ENCODE peak calls at places on chromosomes 3 and 15, in eight cellular contexts. H, A, I, T, K, W, L and E are unnamed samples.

GRCh38 chr15:92097473-92098178 is 244.1 kb downstream of the SLCO3A1 start:
- DNase-seq in H (peak), A (no peak), I (peak), T (peak), K (peak), W (peak), L (peak), E (peak)

GRCh38 chr15:95884276-95884675 is 446.2 kb upstream of the NR2F2 start:
- DNase-seq in H (no peak), A (no peak), I (no peak), T (no peak), K (peak), W (no peak), L (no peak), E (no peak)

GRCh38 chr3:16067837-16068471 is 106.5 kb upstream of the GALNT15 start:
- DNase-seq in H (no peak), A (peak), I (no peak), T (no peak), K (no peak), W (no peak), L (peak), E (no peak)

GRCh38 chr3:124772081-124772831 is 42.0 kb downstream of the UMPS start:
- DNase-seq in H (no peak), A (no peak), I (peak), T (no peak), K (no peak), W (peak), L (peak), E (no peak)

GRCh38 chr3:123353852-123354238 is 95.0 kb downstream of the ADCY5 start:
- DNase-seq in H (no peak), A (no peak), I (no peak), T (no peak), K (no peak), W (no peak), L (peak), E (no peak)

GRCh38 chr15:94164202-94164807 is 67.1 kb upstream of the MCTP2 start:
- DNase-seq in H (peak), A (no peak), I (peak), T (no peak), K (peak), W (peak), L (peak), E (peak)

GRCh38 chr3:66303556-66303955 is 82.8 kb downstream of the SLC25A26 start:
- DNase-seq in H (no peak), A (no peak), I (no peak), T (no peak), K (no peak), W (no peak), L (no peak), E (no peak)

GRCh38 chr3:169668957-169669681 is 5.6 kb upstream of the MECOM start:
- DNase-seq in H (peak), A (peak), I (peak), T (peak), K (peak), W (peak), L (peak), E (peak)

GRCh38 chr3:164806188-164806587 is 272.1 kb downstream of the SI start:
- DNase-seq in H (no peak), A (no peak), I (no peak), T (no peak), K (peak), W (no peak), L (no peak), E (no peak)

GRCh38 chr3:194023501-194024280 is 112.3 kb upstream of the HES1 start:
- DNase-seq in H (no peak), A (no peak), I (no peak), T (no peak), K (no peak), W (no peak), L (no peak), E (no peak)

GRCh38 chr3:164851905-164852304 is 226.4 kb downstream of the SI start:
- DNase-seq in H (no peak), A (no peak), I (no peak), T (no peak), K (no peak), W (no peak), L (no peak), E (no peak)

GRCh38 chr15:29322407-29322806 is 52.8 kb upstream of the NSMCE3 start:
- DNase-seq in H (no peak), A (no peak), I (peak), T (no peak), K (no peak), W (peak), L (peak), E (no peak)

GRCh38 chr3:171933441-171933840 is 90.3 kb downstream of the TMEM212 start:
- DNase-seq in H (no peak), A (no peak), I (no peak), T (no peak), K (no peak), W (no peak), L (no peak), E (no peak)

GRCh38 chr3:87742250-87742649 is 316.6 kb downstream of the CGGBP1 start:
- DNase-seq in H (no peak), A (no peak), I (no peak), T (no peak), K (no peak), W (no peak), L (no peak), E (no peak)

GRCh38 chr15:74787251-74788041 is 5.6 kb downstream of the CSK start:
- DNase-seq in H (peak), A (no peak), I (peak), T (peak), K (peak), W (peak), L (peak), E (peak)

GRCh38 chr3:25889132-25889917 is 99.4 kb downstream of the OXSM start:
- DNase-seq in H (peak), A (no peak), I (no peak), T (no peak), K (peak), W (no peak), L (peak), E (no peak)

GRCh38 chr3:52439426-52440248 is 5.3 kb downstream of the SEMA3G start:
- DNase-seq in H (no peak), A (no peak), I (no peak), T (no peak), K (no peak), W (peak), L (no peak), E (no peak)

GRCh38 chr15:27418729-27419128 is 447.7 kb downstream of the GABRG3 start:
- DNase-seq in H (peak), A (no peak), I (no peak), T (no peak), K (peak), W (peak), L (no peak), E (no peak)

GRCh38 chr15:75051161-75051560 is 27.8 kb downstream of the PPCDC start:
- DNase-seq in H (no peak), A (no peak), I (peak), T (no peak), K (no peak), W (no peak), L (no peak), E (no peak)

GRCh38 chr3:11522953-11523792 is 120.5 kb downstream of the VGLL4 start:
- DNase-seq in H (no peak), A (no peak), I (no peak), T (no peak), K (no peak), W (no peak), L (peak), E (no peak)

GRCh38 chr3:105876745-105877624 is 8.2 kb upstream of the CBLB start:
- DNase-seq in H (no peak), A (no peak), I (no peak), T (no peak), K (no peak), W (no peak), L (no peak), E (no peak)

GRCh38 chr15:63663906-63664305 is 66.7 kb downstream of the FBXL22 start:
- DNase-seq in H (no peak), A (no peak), I (no peak), T (no peak), K (no peak), W (no peak), L (peak), E (no peak)

GRCh38 chr15:51982013-51982769 is 10.6 kb upstream of the LEO1 start:
- DNase-seq in H (peak), A (peak), I (peak), T (peak), K (peak), W (peak), L (peak), E (peak)

GRCh38 chr3:134079111-134079531 is 49.4 kb upstream of the SLCO2A1 start:
- DNase-seq in H (no peak), A (peak), I (no peak), T (no peak), K (no peak), W (no peak), L (no peak), E (peak)

GRCh38 chr3:181008796-181009195 is 19.3 kb upstream of the DNAJC19 start:
- DNase-seq in H (no peak), A (no peak), I (no peak), T (no peak), K (no peak), W (no peak), L (no peak), E (no peak)

GRCh38 chr3:122258757-122259371 is 66.2 kb upstream of the CSTA start:
- DNase-seq in H (peak), A (peak), I (peak), T (peak), K (peak), W (peak), L (peak), E (peak)

DNA sequence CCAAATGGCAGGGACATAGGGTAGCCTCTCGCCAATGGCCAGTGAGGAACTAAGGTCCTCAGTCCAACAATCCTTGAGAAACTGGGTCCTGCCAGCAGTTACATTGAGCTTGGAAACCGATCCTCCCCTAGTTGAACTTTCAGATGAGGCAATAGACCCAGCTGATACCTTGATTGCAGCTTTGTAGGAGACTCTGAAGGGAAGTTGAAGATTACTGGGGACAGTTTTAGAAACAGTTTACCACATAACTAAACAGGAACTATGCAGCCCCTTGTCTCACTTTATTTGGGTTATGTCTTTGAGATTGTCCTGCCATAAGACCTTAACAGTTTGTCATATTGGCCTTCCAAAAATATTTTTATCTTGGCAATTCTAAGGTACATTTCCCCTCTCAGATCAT is 304.1 kb upstream of the TBC1D5 start:
- DNase-seq in H (no peak), A (no peak), I (no peak), T (no peak), K (no peak), W (no peak), L (no peak), E (no peak)
- H3K4me2 ChIP-seq in H (no peak), A (no peak), I (no peak), T (no peak), K (no peak), W (no peak), L (no peak), E (no peak)

GRCh38 chr3:115498898-115499297 is 124.4 kb upstream of the GAP43 start:
- DNase-seq in H (no peak), A (no peak), I (no peak), T (no peak), K (no peak), W (no peak), L (no peak), E (no peak)

GRCh38 chr3:115500795-115501194 is 122.5 kb upstream of the GAP43 start:
- DNase-seq in H (no peak), A (no peak), I (no peak), T (no peak), K (no peak), W (no peak), L (no peak), E (no peak)

GRCh38 chr3:115498421-115498820 is 124.9 kb upstream of the GAP43 start:
- DNase-seq in H (no peak), A (no peak), I (no peak), T (no peak), K (no peak), W (no peak), L (no peak), E (no peak)

DNA sequence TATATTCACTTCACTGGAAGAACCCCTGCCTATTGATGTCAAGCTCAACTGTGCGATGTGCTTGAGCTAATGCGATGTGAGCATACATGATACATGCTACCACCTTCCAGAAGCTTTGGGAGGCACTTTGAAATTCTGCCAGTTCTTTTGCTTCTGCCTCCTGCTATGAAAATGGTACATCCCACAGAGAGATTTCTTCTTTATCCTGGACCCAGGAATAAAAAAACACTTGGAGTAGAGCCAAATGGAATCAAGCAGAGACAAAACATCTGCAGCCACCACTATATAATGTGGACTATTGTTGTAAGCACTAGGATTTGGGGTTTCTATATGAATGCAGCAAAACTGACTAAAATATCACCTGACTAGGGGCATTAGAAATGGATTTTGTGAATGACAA is 119.9 kb upstream of the GAP43 start:
- DNase-seq in H (no peak), A (no peak), I (peak), T (no peak), K (no peak), W (no peak), L (no peak), E (no peak)
- H3K4me2 ChIP-seq in H (no peak), A (no peak), I (no peak), T (no peak), K (no peak), W (no peak), L (no peak), E (no peak)

GRCh38 chr3:167728631-167729335 is 5.9 kb downstream of the PDCD10 start:
- DNase-seq in H (no peak), A (no peak), I (no peak), T (no peak), K (no peak), W (no peak), L (no peak), E (no peak)
- H3K4me2 ChIP-seq in H (no peak), A (no peak), I (no peak), T (peak), K (no peak), W (no peak), L (no peak), E (no peak)

GRCh38 chr15:55742498-55742926 is 440 bp downstream of the PRTG start:
- DNase-seq in H (no peak), A (no peak), I (peak), T (peak), K (peak), W (peak), L (peak), E (no peak)

GRCh38 chr15:55741592-55742497 is 1.1 kb downstream of the PRTG start:
- DNase-seq in H (peak), A (no peak), I (no peak), T (peak), K (peak), W (peak), L (no peak), E (peak)

GRCh38 chr15:55739641-55740040 is 3.3 kb downstream of the PRTG start:
- DNase-seq in H (no peak), A (no peak), I (no peak), T (no peak), K (no peak), W (no peak), L (no peak), E (no peak)

GRCh38 chr15:55740479-55740878 is 2.5 kb downstream of the PRTG start:
- DNase-seq in H (no peak), A (no peak), I (no peak), T (no peak), K (no peak), W (no peak), L (no peak), E (no peak)

GRCh38 chr15:55740981-55741591 is 1.9 kb downstream of the PRTG start:
- DNase-seq in H (no peak), A (no peak), I (no peak), T (no peak), K (no peak), W (no peak), L (no peak), E (no peak)
- H3K4me2 ChIP-seq in H (peak), A (peak), I (peak), T (peak), K (peak), W (peak), L (peak), E (peak)

GRCh38 chr3:127150915-127151564 is 41.9 kb upstream of the PRR23E start:
- DNase-seq in H (no peak), A (no peak), I (no peak), T (no peak), K (no peak), W (no peak), L (no peak), E (no peak)
- H3K4me2 ChIP-seq in H (no peak), A (no peak), I (no peak), T (no peak), K (no peak), W (no peak), L (no peak), E (no peak)

DNA sequence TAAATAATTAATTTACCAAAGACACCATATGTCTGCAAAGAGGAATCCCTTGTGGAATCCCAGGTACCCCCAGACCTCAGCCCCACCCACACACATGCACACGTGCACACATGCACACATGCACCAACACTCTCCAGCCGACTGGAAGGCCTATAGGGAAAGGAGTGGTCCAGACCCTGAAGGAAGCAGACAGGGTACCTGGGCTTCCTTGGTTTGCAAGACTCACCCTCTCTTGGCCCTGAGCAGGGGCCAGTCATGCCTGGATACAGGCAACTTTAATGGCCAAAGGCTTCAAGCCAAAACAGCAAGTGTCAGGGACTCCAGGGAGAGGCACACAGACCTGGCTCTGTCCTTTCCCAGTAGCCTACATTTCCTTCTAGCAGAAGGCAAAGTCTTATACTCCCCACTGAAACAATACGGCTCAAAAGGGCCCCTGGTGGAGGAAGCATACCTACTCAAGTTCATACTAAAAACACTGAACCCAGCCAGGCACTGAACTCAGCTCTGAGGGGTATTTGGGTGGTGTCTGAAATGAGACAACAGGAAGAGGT is 8.8 kb downstream of the MFGE8 start:
- DNase-seq in H (no peak), A (no peak), I (no peak), T (no peak), K (no peak), W (no peak), L (no peak), E (no peak)
- H3K4me2 ChIP-seq in H (no peak), A (no peak), I (no peak), T (peak), K (no peak), W (no peak), L (no peak), E (no peak)

GRCh38 chr15:53520867-53521525 is 238.5 kb downstream of the WDR72 start:
- DNase-seq in H (no peak), A (no peak), I (no peak), T (no peak), K (no peak), W (no peak), L (no peak), E (no peak)
- H3K4me2 ChIP-seq in H (no peak), A (no peak), I (no peak), T (no peak), K (no peak), W (no peak), L (no peak), E (no peak)

GRCh38 chr3:3260870-3261269 is 81.4 kb upstream of the CRBN start:
- DNase-seq in H (no peak), A (no peak), I (no peak), T (no peak), K (no peak), W (no peak), L (no peak), E (peak)
- H3K4me2 ChIP-seq in H (no peak), A (no peak), I (no peak), T (no peak), K (no peak), W (no peak), L (no peak), E (no peak)

GRCh38 chr15:88940110-88940675 is 27.0 kb upstream of the MFGE8 start:
- DNase-seq in H (no peak), A (no peak), I (no peak), T (no peak), K (no peak), W (no peak), L (no peak), E (no peak)
- H3K4me2 ChIP-seq in H (no peak), A (no peak), I (no peak), T (no peak), K (no peak), W (peak), L (peak), E (no peak)

DNA sequence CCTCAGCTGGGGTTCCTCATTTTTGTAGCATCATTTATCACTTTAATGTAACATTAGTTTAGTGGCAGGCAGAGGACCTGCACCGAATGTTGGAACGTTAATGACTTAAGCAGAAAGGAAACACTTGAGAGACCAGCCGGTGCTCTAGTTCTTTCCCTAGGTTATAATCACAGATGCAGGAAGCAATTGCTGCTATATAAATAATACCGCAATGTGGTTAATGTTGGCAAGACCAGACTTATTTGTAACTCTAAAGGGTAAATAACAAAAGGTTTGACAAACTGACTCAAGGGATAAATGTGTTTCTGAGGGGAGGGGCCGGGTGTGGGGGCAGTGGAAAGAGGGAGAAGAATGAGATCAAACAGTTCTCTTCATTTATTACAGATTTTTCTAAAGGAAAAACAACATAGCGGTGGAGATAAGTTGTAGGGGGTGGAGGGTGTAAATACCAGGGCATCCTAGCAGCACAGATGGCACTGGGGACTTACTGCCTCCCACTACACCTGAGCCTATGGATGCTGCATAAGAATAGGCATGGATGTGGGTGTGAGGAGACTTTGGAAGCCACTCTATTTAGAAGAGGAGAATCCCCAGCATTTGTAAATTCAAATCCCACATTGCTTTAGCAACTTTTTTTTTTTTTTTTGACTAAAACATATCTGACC is 27.6 kb upstream of the IL1RAP start:
- DNase-seq in H (no peak), A (no peak), I (peak), T (no peak), K (peak), W (no peak), L (no peak), E (no peak)
- H3K4me2 ChIP-seq in H (no peak), A (no peak), I (no peak), T (no peak), K (peak), W (no peak), L (peak), E (no peak)